ENCODE peak calls at places on chromosomes 13 and 19, in eight cellular contexts. F is glutamatergic neuron; S is OCI-LY7; U is CD8-positive, alpha-beta memory T cell; L is left ventricle myocardium inferior; K is nucleus accumbens; H is transverse colon; I is RWPE1. W is an unnamed sample.
A peak's percentile ranks its signal among the peaks of the same experiment; 100 is the strongest.

GRCh38 chr19:30791116-30791515 is 418.9 kb downstream of the ZNF536 start:
- DNase-seq in I (no peak), U (no peak), H (no peak), F (no peak), S (no peak), K (no peak), L (no peak), W (peak; percentile 34)

GRCh38 chr13:105774739-105775460 is 760.6 kb downstream of the EFNB2 start:
- DNase-seq in K (no peak), L (no peak), U (no peak), S (no peak), F (no peak), I (no peak), H (no peak), W (no peak)

GRCh38 chr19:3387645-3388589 is 21.5 kb downstream of the NFIC start:
- DNase-seq in H (peak; percentile 89), U (no peak), F (no peak), I (peak; percentile 82), S (no peak), K (peak; percentile 85), L (peak; percentile 87), W (no peak)

GRCh38 chr13:62512194-62513141 is 1096.8 kb upstream of the PCDH20 start:
- DNase-seq in I (peak; percentile 1), F (peak; percentile 62), S (peak; percentile 70), L (no peak), K (no peak), U (no peak), H (peak; percentile 9), W (peak; percentile 53)

GRCh38 chr19:35306473-35307246 is 14.7 kb downstream of the MAG start:
- DNase-seq in U (no peak), H (no peak), L (no peak), S (peak; percentile 75), K (no peak), I (no peak), F (no peak), W (no peak)

GRCh38 chr13:44231786-44232516 is 141.7 kb upstream of the SERP2 start:
- DNase-seq in F (no peak), U (no peak), S (no peak), L (no peak), H (peak; percentile 76), K (no peak), I (peak; percentile 98), W (no peak)

GRCh38 chr13:109028626-109029025 is 399.2 kb downstream of the MYO16 start:
- DNase-seq in K (no peak), I (no peak), H (no peak), F (no peak), U (no peak), S (no peak), L (no peak), W (no peak)

GRCh38 chr13:113297370-113297871 is 382 bp downstream of the LAMP1 start:
- DNase-seq in I (no peak), S (no peak), K (no peak), L (no peak), U (peak; percentile 80), H (peak; percentile 26), F (peak; percentile 51), W (no peak)

W was measured in ecto neural progenitor cell.